ENCODE peak calls at places on chromosomes 2 and 18, in eight cellular contexts. D is suprapubic skin; W is heart right ventricle; N is transverse colon; A is GM23248; O is aorta; M is CD8-positive, alpha-beta T cell; J is right lobe of liver. C is an unnamed sample.

GRCh38 chr2:19833978-19834377 is 67.8 kb downstream of the TTC32 start:
- DNase-seq in J (no peak), O (no peak), D (no peak), N (no peak), M (no peak), A (no peak), W (no peak), C (no peak)

GRCh38 chr2:4269885-4270284 is 566.5 kb downstream of the DCDC2C start:
- DNase-seq in M (no peak), A (no peak), J (no peak), D (no peak), W (no peak), O (no peak), N (no peak), C (no peak)

GRCh38 chr2:138036522-138036921 is 72.2 kb downstream of the HNMT start:
- DNase-seq in A (peak; percentile 8), O (no peak), W (no peak), J (no peak), N (no peak), D (no peak), M (no peak), C (no peak)

GRCh38 chr2:235394278-235394828 is 99.5 kb upstream of the AGAP1 start:
- DNase-seq in A (peak; percentile 81), W (no peak), M (no peak), N (no peak), D (no peak), J (no peak), O (no peak), C (no peak)

GRCh38 chr2:240432820-240433801 is 2.4 kb upstream of the GPC1 start:
- DNase-seq in N (peak; percentile 8), J (peak; percentile 21), M (no peak), A (no peak), W (no peak), O (peak; percentile 61), D (peak; percentile 73), C (peak; percentile 56)

GRCh38 chr2:30249354-30249753 is 18.0 kb downstream of the LBH start:
- DNase-seq in M (no peak), N (no peak), J (no peak), W (no peak), D (no peak), A (no peak), O (no peak), C (no peak)

GRCh38 chr18:35042389-35043066 is 1.3 kb downstream of the MAPRE2 start:
- DNase-seq in D (no peak), A (peak; percentile 50), M (no peak), W (no peak), O (no peak), N (no peak), J (no peak), C (no peak)

GRCh38 chr2:2464095-2464494 is 133.0 kb upstream of the MYT1L start:
- DNase-seq in O (no peak), W (peak; percentile 6), N (no peak), M (no peak), A (peak; percentile 1), J (no peak), D (no peak), C (no peak)

GRCh38 chr2:135839713-135840112 is 2.7 kb upstream of the LCT start:
- DNase-seq in W (no peak), N (no peak), A (peak; percentile 91), D (no peak), J (no peak), M (no peak), O (no peak), C (no peak)

GRCh38 chr2:162072181-162072702 is 1.8 kb downstream of the DPP4 start:
- DNase-seq in W (no peak), M (no peak), J (no peak), A (peak; percentile 84), O (no peak), D (no peak), N (no peak), C (no peak)

GRCh38 chr2:37052600-37053332 is 31.4 kb downstream of the HEATR5B start:
- DNase-seq in M (no peak), D (no peak), N (no peak), W (no peak), A (no peak), O (no peak), J (no peak), C (no peak)

GRCh38 chr2:186595219-186595618 is 5.4 kb downstream of the ITGAV start:
- DNase-seq in M (no peak), O (no peak), J (no peak), W (peak; percentile 70), D (no peak), N (no peak), A (peak; percentile 20), C (peak; percentile 29)

GRCh38 chr2:56155188-56155587 is 28.6 kb upstream of the CCDC85A start:
- DNase-seq in J (no peak), A (no peak), N (no peak), O (no peak), M (no peak), D (no peak), W (no peak), C (no peak)

DNA sequence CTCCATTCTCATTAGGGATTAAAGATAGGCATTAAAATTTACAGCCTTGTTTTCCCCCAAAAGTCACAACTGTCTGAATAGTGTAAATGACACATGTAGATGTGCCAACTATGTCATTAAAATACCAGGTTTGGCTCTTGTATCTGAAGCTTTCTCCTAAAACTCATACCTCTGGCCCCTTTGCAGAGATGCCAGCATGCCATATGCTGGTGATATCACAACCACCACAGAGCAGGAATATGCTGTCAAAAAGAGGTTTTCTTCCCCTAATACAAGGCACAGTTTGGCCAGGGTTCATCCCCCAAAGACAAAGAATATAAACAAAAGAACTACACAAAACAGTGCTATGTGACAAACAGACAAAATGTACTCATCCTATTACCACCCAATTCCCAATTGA is 65.4 kb downstream of the REV1 start:
- DNase-seq in D (no peak), W (no peak), N (no peak), J (no peak), M (no peak), O (no peak), A (no peak), C (no peak)
- H3K27ac ChIP-seq in D (no peak overlapping the region), W (no peak overlapping the region), N (no peak overlapping the region), J (no peak overlapping the region), M (no peak overlapping the region), O (no peak overlapping the region), A (no peak overlapping the region), C (no peak overlapping the region)

GRCh38 chr2:143942486-143942885 is 577.4 kb downstream of the ZEB2 start:
- DNase-seq in O (no peak), W (no peak), N (no peak), M (no peak), J (no peak), A (no peak), D (no peak), C (no peak)

GRCh38 chr2:143936758-143937562 is 583.0 kb downstream of the ZEB2 start:
- DNase-seq in O (peak; percentile 81), A (peak; percentile 70), J (peak; percentile 30), D (peak; percentile 59), M (no peak), W (peak; percentile 10), N (no peak), C (peak; percentile 77)

GRCh38 chr2:143937563-143938346 is 582.2 kb downstream of the ZEB2 start:
- DNase-seq in W (no peak), N (no peak), J (no peak), A (peak; percentile 44), M (no peak), D (no peak), O (no peak), C (no peak)

GRCh38 chr2:143940720-143941119 is 579.2 kb downstream of the ZEB2 start:
- DNase-seq in O (no peak), D (no peak), A (no peak), M (no peak), W (no peak), N (no peak), J (no peak), C (no peak)

GRCh38 chr2:143939976-143940375 is 579.9 kb downstream of the ZEB2 start:
- DNase-seq in J (no peak), D (no peak), W (no peak), O (no peak), N (no peak), M (no peak), A (peak; percentile 52), C (no peak)
- H3K27me3 ChIP-seq in J (no peaks in the 10 kb centered on the region), D (peaks cover 13% of the 10 kb centered on the region), W (peaks cover 5% of the 10 kb centered on the region), O (no peaks in the 10 kb centered on the region), N (peaks cover 45% of the 10 kb centered on the region), M (peaks cover 3% of the 10 kb centered on the region), A (no peaks in the 10 kb centered on the region), C (no peaks in the 10 kb centered on the region)

GRCh38 chr2:209696836-209697711 is 74.6 kb upstream of the UNC80 start:
- DNase-seq in N (no peak), M (no peak), J (no peak), A (no peak), D (no peak), W (no peak), O (no peak), C (no peak)
- H3K4me3 ChIP-seq in N (no peak overlapping the region), M (no peak overlapping the region), J (no peak overlapping the region), A (no peak overlapping the region), D (no peak overlapping the region), W (no peak overlapping the region), O (no peak overlapping the region), C (no peak overlapping the region)

GRCh38 chr2:150486539-150487484 is 655 bp downstream of the RND3 start:
- DNase-seq in M (no peak), J (peak; percentile 27), W (peak; percentile 34), O (no peak), D (peak; percentile 70), N (peak; percentile 54), A (peak; percentile 69), C (peak; percentile 37)

GRCh38 chr2:150484461-150484931 is 3.0 kb downstream of the RND3 start:
- DNase-seq in D (no peak), A (peak; percentile 55), W (no peak), O (no peak), N (no peak), M (no peak), J (no peak), C (no peak)

GRCh38 chr2:150484006-150484405 is 3.5 kb downstream of the RND3 start:
- DNase-seq in A (peak; percentile 63), W (no peak), N (no peak), J (no peak), M (no peak), D (no peak), O (no peak), C (no peak)

GRCh38 chr2:150485871-150486538 is 1.5 kb downstream of the RND3 start:
- DNase-seq in J (peak; percentile 77), W (peak; percentile 75), M (no peak), D (peak; percentile 87), O (peak; percentile 95), A (peak; percentile 92), N (peak; percentile 80), C (peak; percentile 74)

DNA sequence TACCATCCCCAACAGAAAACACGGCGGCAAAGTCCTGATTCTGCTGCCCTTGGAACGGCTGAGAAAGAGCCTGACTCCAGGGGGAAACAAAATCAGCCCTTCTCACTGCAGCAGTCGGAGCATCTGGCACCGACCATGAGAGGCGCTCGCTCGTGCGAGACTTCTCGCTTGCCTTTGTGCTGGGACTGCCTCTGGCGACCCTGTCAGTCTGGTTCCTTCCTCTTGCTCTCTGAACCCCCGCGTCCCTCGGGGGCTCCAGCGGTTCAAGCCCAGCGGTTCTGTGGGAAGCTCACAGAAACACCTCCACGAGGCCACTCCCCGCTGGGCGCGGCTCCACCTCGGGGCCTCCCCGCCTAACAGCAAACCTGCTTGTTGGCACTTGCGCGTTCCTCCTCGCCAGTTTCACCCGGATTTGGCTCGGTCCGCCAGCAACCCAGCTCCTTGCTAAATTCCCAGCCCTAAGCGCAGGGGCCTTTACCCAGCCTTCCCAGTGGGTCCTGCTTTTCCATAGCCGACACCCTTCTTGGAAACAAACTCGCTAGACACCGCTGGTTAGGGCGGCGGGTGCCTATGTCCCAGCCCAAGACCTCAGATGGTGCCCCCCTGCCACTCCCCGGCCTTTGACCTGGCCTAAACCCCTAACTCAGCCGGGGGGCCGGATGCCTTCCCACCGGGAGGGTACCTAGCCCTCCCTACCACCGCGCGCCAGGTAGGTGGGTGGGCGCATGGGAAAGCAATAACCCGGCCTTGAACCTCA is 2.2 kb downstream of the RND3 start:
- DNase-seq in J (peak; percentile 87), N (peak; percentile 89), M (no peak), A (peak; percentile 84), O (peak; percentile 90), W (peak; percentile 75), D (peak; percentile 89), C (peak; percentile 76)
- H3K27ac ChIP-seq in J (peak overlapping the region; percentile 95), N (peak overlapping the region; percentile 93), M (no peak overlapping the region), A (peak overlapping the region; percentile 95), O (peak overlapping the region; percentile 83), W (peak overlapping the region; percentile 97), D (peak overlapping the region; percentile 97), C (peak overlapping the region; percentile 77)